ENCODE peak calls at places on chromosomes 5 and 9, in nine cellular contexts. Q, W, Y, G, U, L, B, A and J are unnamed samples.

GRCh38 chr5:127430627-127431026 is 86.8 kb upstream of the PRRC1 start:
- DNase-seq in A (no peak), B (no peak), U (no peak), Q (no peak), L (no peak), W (no peak), Y (no peak), G (no peak), J (no peak)

GRCh38 chr5:108461628-108462367 is 79.9 kb upstream of the FBXL17 start:
- DNase-seq in G (no peak), L (no peak), A (no peak), W (no peak), B (no peak), Q (no peak), U (no peak), Y (peak; percentile 86), J (no peak)

GRCh38 chr5:10278658-10279279 is 28.7 kb downstream of the CCT5 start:
- DNase-seq in B (no peak), Y (no peak), L (no peak), G (no peak), A (no peak), U (no peak), Q (no peak), W (peak; percentile 68), J (no peak)

GRCh38 chr9:37971107-37971459 is 67.2 kb upstream of the SLC25A51 start:
- DNase-seq in A (no peak), G (no peak), Y (peak; percentile 52), L (no peak), Q (no peak), U (peak; percentile 21), B (no peak), W (no peak), J (no peak)

GRCh38 chr5:40784027-40784653 is 14.0 kb downstream of the PRKAA1 start:
- DNase-seq in B (no peak), L (no peak), G (no peak), U (no peak), A (peak; percentile 56), Q (no peak), W (no peak), Y (no peak), J (no peak)

GRCh38 chr9:126587187-126588185 is 26.2 kb upstream of the LMX1B start:
- DNase-seq in W (no peak), G (peak; percentile 44), Q (peak; percentile 71), A (no peak), B (no peak), Y (peak; percentile 36), L (no peak), U (peak; percentile 34), J (peak; percentile 58)

GRCh38 chr5:38765461-38765861 is 80.4 kb upstream of the OSMR start:
- DNase-seq in L (no peak), A (no peak), G (no peak), Q (no peak), U (no peak), Y (no peak), B (no peak), W (no peak), J (no peak)

GRCh38 chr5:150278916-150279315 is 10.7 kb downstream of the CAMK2A start:
- DNase-seq in G (no peak), Y (peak; percentile 94), A (no peak), Q (peak; percentile 97), B (no peak), W (no peak), L (no peak), U (no peak), J (no peak)

GRCh38 chr5:80308526-80308925 is 11.3 kb upstream of the SPZ1 start:
- DNase-seq in B (no peak), W (no peak), Y (no peak), A (peak; percentile 18), U (no peak), Q (peak; percentile 15), L (no peak), G (no peak), J (no peak)

GRCh38 chr5:5421961-5422818 is at the start of gene ICE1:
- DNase-seq in Y (peak; percentile 99), W (peak; percentile 99), L (peak; percentile 96), A (peak; percentile 99), Q (peak; percentile 98), G (peak; percentile 98), B (peak; percentile 99), U (peak; percentile 96), J (peak; percentile 98)

GRCh38 chr5:3341446-3342240 is 254.0 kb upstream of the IRX1 start:
- DNase-seq in Y (no peak), L (no peak), U (no peak), W (no peak), A (no peak), G (no peak), Q (no peak), B (no peak), J (no peak)
- H3K9me3 ChIP-seq in Y (no peaks in the 10 kb centered on the region), L (no peaks in the 10 kb centered on the region), U (peaks cover 2% of the 10 kb centered on the region), W (no peaks in the 10 kb centered on the region), A (no peaks in the 10 kb centered on the region), G (no peaks in the 10 kb centered on the region), Q (no peaks in the 10 kb centered on the region), B (no peaks in the 10 kb centered on the region), J (no peaks in the 10 kb centered on the region)

DNA sequence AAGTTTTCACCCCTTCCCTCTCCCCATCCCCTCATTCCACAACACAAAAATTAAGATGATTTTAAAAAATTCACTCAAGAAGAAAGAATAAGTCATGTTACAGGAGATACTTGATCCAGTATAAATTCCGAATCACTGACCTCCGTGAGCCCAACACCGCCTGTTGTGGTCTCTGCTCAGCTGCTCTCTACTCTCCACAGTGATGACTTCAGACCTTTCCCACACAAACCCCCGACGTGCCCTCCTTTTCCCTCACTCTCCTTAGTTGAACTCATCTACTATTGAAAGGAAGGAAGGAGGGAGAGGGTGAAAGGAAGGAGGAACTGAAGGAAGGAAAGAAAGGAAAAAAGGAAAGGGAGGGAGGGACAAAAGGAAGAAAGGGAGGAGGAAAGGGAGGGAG is 55.1 kb downstream of the ZNF354C start:
- DNase-seq in L (no peak), B (no peak), W (peak; percentile 44), G (no peak), Q (no peak), A (no peak), Y (no peak), U (no peak), J (peak; percentile 10)
- H3K9me3 ChIP-seq in L (no peaks in the 10 kb centered on the region), B (peaks cover 24% of the 10 kb centered on the region), W (peaks cover 25% of the 10 kb centered on the region), G (no peaks in the 10 kb centered on the region), Q (no peaks in the 10 kb centered on the region), A (peaks cover 16% of the 10 kb centered on the region), Y (no peaks in the 10 kb centered on the region), U (peaks cover 44% of the 10 kb centered on the region), J (peaks cover 34% of the 10 kb centered on the region)

GRCh38 chr9:86703346-86703745 is 244.0 kb downstream of the GAS1 start:
- DNase-seq in Q (no peak), U (no peak), Y (no peak), L (no peak), A (no peak), B (no peak), G (no peak), W (no peak), J (no peak)

GRCh38 chr9:86705474-86705873 is 241.8 kb downstream of the GAS1 start:
- DNase-seq in Q (peak; percentile 83), W (no peak), B (no peak), G (no peak), A (no peak), Y (peak; percentile 67), U (no peak), L (no peak), J (no peak)

GRCh38 chr9:86695904-86696424 is 251.3 kb downstream of the GAS1 start:
- DNase-seq in A (no peak), G (no peak), Q (no peak), Y (peak; percentile 58), W (no peak), U (no peak), L (no peak), B (no peak), J (no peak)

GRCh38 chr9:86706391-86706790 is 240.9 kb downstream of the GAS1 start:
- DNase-seq in A (no peak), Y (peak; percentile 24), U (no peak), Q (no peak), L (no peak), G (no peak), W (no peak), B (no peak), J (no peak)

GRCh38 chr9:86700601-86701000 is 246.7 kb downstream of the GAS1 start:
- DNase-seq in Y (peak; percentile 66), A (no peak), W (no peak), U (peak; percentile 29), Q (no peak), B (no peak), G (no peak), L (no peak), J (no peak)
- H3K9me3 ChIP-seq in Y (no peaks in the 10 kb centered on the region), A (no peaks in the 10 kb centered on the region), W (no peaks in the 10 kb centered on the region), U (no peaks in the 10 kb centered on the region), Q (no peaks in the 10 kb centered on the region), B (no peaks in the 10 kb centered on the region), G (no peaks in the 10 kb centered on the region), L (no peaks in the 10 kb centered on the region), J (no peaks in the 10 kb centered on the region)

DNA sequence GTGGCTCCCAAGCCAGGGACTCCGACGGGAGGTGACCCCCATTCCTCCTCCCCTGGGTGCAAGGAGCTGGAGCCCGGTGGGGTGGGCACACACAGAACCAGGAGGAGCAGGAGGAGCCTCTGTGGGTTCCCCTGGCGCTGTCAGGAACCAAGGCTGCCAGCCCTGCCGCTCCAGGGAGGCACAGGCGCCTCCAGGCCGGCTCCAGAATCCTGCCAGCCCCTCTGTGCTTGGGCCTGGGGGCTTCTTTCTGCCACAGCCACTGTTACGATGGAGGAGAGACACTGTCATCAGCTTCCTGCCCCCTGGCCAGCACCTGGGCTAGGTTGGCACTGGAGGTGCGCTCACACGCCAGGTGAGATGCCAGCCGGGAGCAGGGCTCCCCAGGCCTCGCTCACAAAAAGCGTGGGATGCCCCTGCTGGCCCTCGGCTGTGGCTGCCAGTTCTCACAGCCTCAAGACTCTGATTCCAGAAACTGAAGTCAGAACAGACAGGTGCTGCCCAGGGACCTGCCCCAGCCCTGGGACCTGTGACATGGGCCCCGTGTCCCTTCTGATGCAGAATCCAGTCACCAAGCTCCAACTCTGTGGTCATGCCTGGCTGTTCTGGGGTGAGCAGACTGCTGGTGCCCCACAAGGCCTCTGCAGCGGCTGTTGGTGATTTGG is 37.4 kb upstream of the UBAC1 start:
- DNase-seq in U (no peak), B (no peak), G (no peak), L (no peak), A (no peak), W (no peak), Y (no peak), Q (no peak), J (no peak)
- H3K9me3 ChIP-seq in U (no peaks in the 10 kb centered on the region), B (no peaks in the 10 kb centered on the region), G (no peaks in the 10 kb centered on the region), L (no peaks in the 10 kb centered on the region), A (no peaks in the 10 kb centered on the region), W (no peaks in the 10 kb centered on the region), Y (no peaks in the 10 kb centered on the region), Q (no peaks in the 10 kb centered on the region), J (no peaks in the 10 kb centered on the region)